ENCODE peak calls at places on chromosomes 13 and 19, in seven cellular contexts. One of them, this sample, is unnamed.

GRCh38 chr13:93420887-93421286 is 194.3 kb downstream of the GPC6 start:
- DNase-seq in activated CD4-positive, alpha-beta T cell treated with anti-CD3 and anti-CD28 coated beads, Interleukin-2, amount 50 U/mL, for 48 hours: no peak
- DNase-seq in NCI-H524 treated with DMSO at 0.1 percent for 48 hours: no peak
- DNase-seq in AG09309: no peak
- DNase-seq in activated CD8-positive, alpha-beta memory T cell treated with anti-CD3 and anti-CD28 coated beads for 1 hour: no peak
- DNase-seq in WTC11: no peak
- DNase-seq in cortex of kidney: no peak
- DNase-seq in this sample: no peak

GRCh38 chr13:101739382-101740178 is 287.1 kb downstream of the ITGBL1 start:
- DNase-seq in activated CD4-positive, alpha-beta T cell treated with anti-CD3 and anti-CD28 coated beads, Interleukin-2, amount 50 U/mL, for 48 hours: no peak
- DNase-seq in NCI-H524 treated with DMSO at 0.1 percent for 48 hours: no peak
- DNase-seq in AG09309: no peak
- DNase-seq in activated CD8-positive, alpha-beta memory T cell treated with anti-CD3 and anti-CD28 coated beads for 1 hour: no peak
- DNase-seq in WTC11: no peak
- DNase-seq in cortex of kidney: no peak
- DNase-seq in this sample: no peak

GRCh38 chr19:14961956-14962685 is 17.5 kb downstream of the SLC1A6 start:
- DNase-seq in activated CD4-positive, alpha-beta T cell treated with anti-CD3 and anti-CD28 coated beads, Interleukin-2, amount 50 U/mL, for 48 hours: no peak
- DNase-seq in NCI-H524 treated with DMSO at 0.1 percent for 48 hours: no peak
- DNase-seq in AG09309: no peak
- DNase-seq in activated CD8-positive, alpha-beta memory T cell treated with anti-CD3 and anti-CD28 coated beads for 1 hour: no peak
- DNase-seq in WTC11: no peak
- DNase-seq in cortex of kidney: no peak
- DNase-seq in this sample: no peak

GRCh38 chr19:38451036-38451435 is 17.5 kb downstream of the RYR1 start:
- DNase-seq in activated CD4-positive, alpha-beta T cell treated with anti-CD3 and anti-CD28 coated beads, Interleukin-2, amount 50 U/mL, for 48 hours: no peak
- DNase-seq in NCI-H524 treated with DMSO at 0.1 percent for 48 hours: no peak
- DNase-seq in AG09309: no peak
- DNase-seq in activated CD8-positive, alpha-beta memory T cell treated with anti-CD3 and anti-CD28 coated beads for 1 hour: no peak
- DNase-seq in WTC11: no peak
- DNase-seq in cortex of kidney: no peak
- DNase-seq in this sample: no peak

GRCh38 chr19:11239377-11240000 is at the start of gene ANGPTL8:
- DNase-seq in activated CD4-positive, alpha-beta T cell treated with anti-CD3 and anti-CD28 coated beads, Interleukin-2, amount 50 U/mL, for 48 hours: no peak
- DNase-seq in NCI-H524 treated with DMSO at 0.1 percent for 48 hours: no peak
- DNase-seq in AG09309: no peak
- DNase-seq in activated CD8-positive, alpha-beta memory T cell treated with anti-CD3 and anti-CD28 coated beads for 1 hour: no peak
- DNase-seq in WTC11: no peak
- DNase-seq in cortex of kidney: no peak
- DNase-seq in this sample: no peak

GRCh38 chr19:29520390-29520789 is 5.4 kb upstream of the VSTM2B start:
- DNase-seq in activated CD4-positive, alpha-beta T cell treated with anti-CD3 and anti-CD28 coated beads, Interleukin-2, amount 50 U/mL, for 48 hours: no peak
- DNase-seq in NCI-H524 treated with DMSO at 0.1 percent for 48 hours: no peak
- DNase-seq in AG09309: no peak
- DNase-seq in activated CD8-positive, alpha-beta memory T cell treated with anti-CD3 and anti-CD28 coated beads for 1 hour: no peak
- DNase-seq in WTC11: no peak
- DNase-seq in cortex of kidney: no peak
- DNase-seq in this sample: no peak

GRCh38 chr13:84831666-84832657 is 949.7 kb upstream of the SLITRK1 start:
- DNase-seq in activated CD4-positive, alpha-beta T cell treated with anti-CD3 and anti-CD28 coated beads, Interleukin-2, amount 50 U/mL, for 48 hours: no peak
- DNase-seq in NCI-H524 treated with DMSO at 0.1 percent for 48 hours: no peak
- DNase-seq in AG09309: no peak
- DNase-seq in activated CD8-positive, alpha-beta memory T cell treated with anti-CD3 and anti-CD28 coated beads for 1 hour: no peak
- DNase-seq in WTC11: peak
- DNase-seq in cortex of kidney: no peak
- DNase-seq in this sample: no peak

GRCh38 chr19:32800191-32800590 is 69.4 kb downstream of the SLC7A9 start:
- DNase-seq in activated CD4-positive, alpha-beta T cell treated with anti-CD3 and anti-CD28 coated beads, Interleukin-2, amount 50 U/mL, for 48 hours: no peak
- DNase-seq in NCI-H524 treated with DMSO at 0.1 percent for 48 hours: no peak
- DNase-seq in AG09309: no peak
- DNase-seq in activated CD8-positive, alpha-beta memory T cell treated with anti-CD3 and anti-CD28 coated beads for 1 hour: no peak
- DNase-seq in WTC11: no peak
- DNase-seq in cortex of kidney: no peak
- DNase-seq in this sample: no peak

GRCh38 chr19:1434577-1435060 is 3.6 kb upstream of the RPS15 start:
- DNase-seq in activated CD4-positive, alpha-beta T cell treated with anti-CD3 and anti-CD28 coated beads, Interleukin-2, amount 50 U/mL, for 48 hours: no peak
- DNase-seq in NCI-H524 treated with DMSO at 0.1 percent for 48 hours: no peak
- DNase-seq in AG09309: no peak
- DNase-seq in activated CD8-positive, alpha-beta memory T cell treated with anti-CD3 and anti-CD28 coated beads for 1 hour: no peak
- DNase-seq in WTC11: no peak
- DNase-seq in cortex of kidney: no peak
- DNase-seq in this sample: no peak

GRCh38 chr19:56504581-56504980 is 3.1 kb upstream of the ZNF471 start:
- DNase-seq in activated CD4-positive, alpha-beta T cell treated with anti-CD3 and anti-CD28 coated beads, Interleukin-2, amount 50 U/mL, for 48 hours: no peak
- DNase-seq in NCI-H524 treated with DMSO at 0.1 percent for 48 hours: no peak
- DNase-seq in AG09309: no peak
- DNase-seq in activated CD8-positive, alpha-beta memory T cell treated with anti-CD3 and anti-CD28 coated beads for 1 hour: no peak
- DNase-seq in WTC11: no peak
- DNase-seq in cortex of kidney: no peak
- DNase-seq in this sample: no peak